ENCODE peak calls at places on chromosomes 3 and 15, in nine cellular contexts. O is heart right ventricle, V is heart left ventricle, A is lower lobe of right lung, J is tibial nerve, S is HepG2, W is lung, D is choroid plexus epithelial cell, L is fibroblast of the aortic adventitia. T is an unnamed sample.

GRCh38 chr3:57821765-57822164 is 65.7 kb downstream of the SLMAP start:
- DNase-seq in O (no peak), V (no peak), A (no peak), J (no peak), S (no peak), W (no peak), D (no peak), L (no peak), T (no peak)

GRCh38 chr3:32257042-32257441 is 18.6 kb downstream of the CMTM8 start:
- DNase-seq in O (no peak), V (no peak), A (no peak), J (no peak), S (no peak), W (no peak), D (no peak), L (no peak), T (no peak)

GRCh38 chr15:48883699-48884098 is 5.8 kb downstream of the EID1 start:
- DNase-seq in O (no peak), V (no peak), A (no peak), J (no peak), S (no peak), W (no peak), D (no peak), L (no peak), T (no peak)

GRCh38 chr3:59386165-59386564 is 336.3 kb upstream of the CFAP20DC start:
- DNase-seq in O (no peak), V (no peak), A (no peak), J (no peak), S (no peak), W (no peak), D (no peak), L (no peak), T (no peak)

GRCh38 chr3:161316006-161316689 is 55.2 kb downstream of the SPTSSB start:
- DNase-seq in O (no peak), V (no peak), A (no peak), J (no peak), S (no peak), W (no peak), D (peak), L (peak), T (no peak)

GRCh38 chr15:89385596-89386242 is 51.1 kb upstream of the POLG start:
- DNase-seq in O (no peak), V (no peak), A (no peak), J (no peak), S (no peak), W (no peak), D (no peak), L (no peak), T (no peak)

GRCh38 chr3:129006864-129007263 is 5.8 kb downstream of the EFCC1 start:
- DNase-seq in O (no peak), V (peak), A (no peak), J (no peak), S (no peak), W (no peak), D (no peak), L (no peak), T (no peak)

GRCh38 chr3:94121161-94121560 is 58.3 kb downstream of the NSUN3 start:
- DNase-seq in O (no peak), V (no peak), A (no peak), J (no peak), S (no peak), W (no peak), D (no peak), L (no peak), T (no peak)

GRCh38 chr15:74648051-74648622 is 32.5 kb downstream of the CLK3 start:
- DNase-seq in O (no peak), V (no peak), A (no peak), J (no peak), S (no peak), W (no peak), D (no peak), L (no peak), T (no peak)

GRCh38 chr3:123290962-123291361 is 89.2 kb downstream of the SEC22A start:
- DNase-seq in O (no peak), V (no peak), A (no peak), J (no peak), S (no peak), W (no peak), D (no peak), L (no peak), T (no peak)

GRCh38 chr15:65930134-65930533 is 60.8 kb downstream of the RAB11A start:
- DNase-seq in O (no peak), V (no peak), A (no peak), J (no peak), S (no peak), W (no peak), D (no peak), L (no peak), T (no peak)

GRCh38 chr3:40116478-40117162 is 192.9 kb upstream of the EIF1B start:
- DNase-seq in O (no peak), V (no peak), A (no peak), J (no peak), S (no peak), W (no peak), D (peak), L (peak), T (no peak)

GRCh38 chr15:35481992-35482391 is 64.0 kb downstream of the DPH6 start:
- DNase-seq in O (no peak), V (no peak), A (no peak), J (no peak), S (no peak), W (no peak), D (peak), L (peak), T (peak)

GRCh38 chr3:187677604-187678003 is 7.4 kb upstream of the SST start:
- DNase-seq in O (no peak), V (no peak), A (no peak), J (no peak), S (no peak), W (no peak), D (no peak), L (no peak), T (no peak)

GRCh38 chr15:32778391-32779176 is 60.8 kb downstream of the GREM1 start:
- DNase-seq in O (no peak), V (no peak), A (no peak), J (no peak), S (no peak), W (no peak), D (no peak), L (no peak), T (no peak)

GRCh38 chr3:32321095-32321835 is 70.4 kb upstream of the CMTM7 start:
- DNase-seq in O (peak), V (no peak), A (no peak), J (no peak), S (no peak), W (no peak), D (peak), L (no peak), T (no peak)

GRCh38 chr15:63176302-63176701 is 13.1 kb upstream of the RAB8B start:
- DNase-seq in O (no peak), V (no peak), A (no peak), J (no peak), S (no peak), W (no peak), D (no peak), L (no peak), T (no peak)

GRCh38 chr3:186048119-186048518 is 60.8 kb downstream of the ETV5 start:
- DNase-seq in O (no peak), V (no peak), A (no peak), J (no peak), S (no peak), W (no peak), D (no peak), L (no peak), T (no peak)

GRCh38 chr15:42371125-42371524 is 11.8 kb downstream of the CAPN3 start:
- DNase-seq in O (no peak), V (no peak), A (no peak), J (no peak), S (peak), W (no peak), D (peak), L (peak), T (peak)
- TF ChIP-seq CTCF in O (no peak), V (no peak), A (no peak), J (no peak), S (peak), W (no peak), D (peak), L (no peak), T (peak)

GRCh38 chr15:31487811-31488436 is 161.3 kb downstream of the KLF13 start:
- DNase-seq in O (no peak), V (no peak), A (no peak), J (no peak), S (no peak), W (peak), D (peak), L (peak), T (peak)
- TF ChIP-seq CTCF in O (no peak), V (no peak), A (no peak), J (no peak), S (no peak), W (no peak), D (peak), L (no peak), T (no peak)

DNA sequence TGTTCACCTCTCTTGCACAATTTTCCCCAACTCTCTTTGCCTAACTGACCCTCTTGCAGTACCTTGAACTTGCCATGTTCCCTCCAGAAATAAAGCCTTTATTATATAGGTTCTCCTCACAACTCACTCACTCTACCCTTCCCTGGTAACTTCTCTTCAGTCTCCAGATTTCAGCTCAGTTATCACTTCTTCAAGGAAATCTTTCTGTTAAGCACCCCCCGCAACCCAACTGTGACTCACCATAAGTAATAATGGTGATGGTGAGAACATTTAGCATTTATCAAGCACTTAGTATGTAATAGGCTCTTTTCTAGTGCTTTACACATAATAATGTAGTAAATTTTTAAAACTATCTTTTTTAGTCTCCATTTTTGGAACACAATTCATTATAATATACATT is 8.1 kb upstream of the OR5K1 start:
- DNase-seq in O (no peak), V (no peak), A (no peak), J (no peak), S (no peak), W (no peak), D (no peak), L (no peak), T (no peak)
- TF ChIP-seq CTCF in O (no peak), V (no peak), A (no peak), J (no peak), S (no peak), W (no peak), D (no peak), L (no peak), T (no peak)

GRCh38 chr3:45120615-45121158 is 25.5 kb downstream of the CDCP1 start:
- DNase-seq in O (no peak), V (no peak), A (no peak), J (no peak), S (peak), W (no peak), D (no peak), L (no peak), T (no peak)
- TF ChIP-seq CTCF in O (no peak), V (no peak), A (no peak), J (no peak), S (no peak), W (no peak), D (no peak), L (no peak), T (no peak)